ENCODE peak calls at places on chromosomes 12 and 14, in nine cellular contexts. E is heart right ventricle, Y is epithelial cell of esophagus, B is astrocyte of the cerebellum, X is neural progenitor cell, M is IMR-90, V is fibroblast of mammary gland, H is AG04450, W is cardiac fibroblast. U is an unnamed sample.

GRCh38 chr12:57803317-57803893 is 15.1 kb downstream of the AVIL start:
- DNase-seq in H (no peak), Y (peak; percentile 52), W (peak; percentile 63), B (peak; percentile 16), V (peak; percentile 51), M (peak; percentile 42), X (peak; percentile 66), E (peak; percentile 48), U (peak; percentile 32)

GRCh38 chr12:75954076-75954475 is 77.5 kb downstream of the PHLDA1 start:
- DNase-seq in W (peak; percentile 98), Y (peak; percentile 94), X (no peak), H (peak; percentile 78), E (no peak), B (peak; percentile 89), M (peak; percentile 97), V (peak; percentile 98), U (no peak)

GRCh38 chr14:52553002-52553670 is 500 bp downstream of the GPR137C start:
- DNase-seq in M (no peak), H (no peak), B (no peak), E (peak; percentile 6), Y (peak; percentile 31), V (peak; percentile 4), X (peak; percentile 81), W (peak; percentile 1), U (peak; percentile 54)

GRCh38 chr12:64716373-64716772 is 42.8 kb downstream of the GNS start:
- DNase-seq in M (no peak), W (no peak), Y (no peak), E (no peak), H (no peak), X (no peak), B (no peak), V (no peak), U (no peak)

GRCh38 chr12:105724651-105725050 is 394.2 kb downstream of the C12orf75 start:
- DNase-seq in B (no peak), Y (no peak), X (no peak), M (no peak), H (no peak), E (no peak), V (no peak), W (no peak), U (no peak)

GRCh38 chr14:50801706-50802105 is 29.3 kb downstream of the NIN start:
- DNase-seq in W (peak; percentile 82), M (peak; percentile 73), Y (peak; percentile 61), H (no peak), B (no peak), E (no peak), V (peak; percentile 59), X (no peak), U (no peak)

GRCh38 chr12:32486158-32486557 is 86.8 kb downstream of the FGD4 start:
- DNase-seq in H (no peak), M (no peak), V (no peak), X (no peak), B (no peak), Y (peak; percentile 29), W (peak; percentile 51), E (no peak), U (no peak)

GRCh38 chr14:96497087-96497486 is 5.1 kb upstream of the PAPOLA start:
- DNase-seq in B (no peak), H (no peak), X (no peak), V (no peak), W (no peak), E (no peak), M (no peak), Y (peak; percentile 92), U (peak; percentile 71)

GRCh38 chr14:81172881-81173280 is 47.9 kb downstream of the GTF2A1 start:
- DNase-seq in X (no peak), Y (no peak), H (no peak), E (no peak), B (no peak), W (no peak), M (peak; percentile 22), V (no peak), U (peak; percentile 27)

GRCh38 chr12:7501031-7501585 is 2.5 kb downstream of the CD163 start:
- DNase-seq in Y (peak; percentile 7), H (no peak), W (peak; percentile 5), B (no peak), M (peak; percentile 4), E (no peak), V (peak; percentile 76), X (no peak), U (no peak)

GRCh38 chr12:99455350-99456037 is 192.1 kb upstream of the GARIN6 start:
- DNase-seq in E (no peak), H (no peak), Y (peak; percentile 83), X (no peak), V (peak; percentile 51), B (peak; percentile 95), M (no peak), W (no peak), U (no peak)

GRCh38 chr12:57767317-57767716 is 439 bp upstream of the CYP27B1 start:
- DNase-seq in Y (no peak), W (no peak), B (no peak), H (no peak), V (no peak), E (no peak), X (no peak), M (no peak), U (no peak)

GRCh38 chr12:71237128-71237527 is 79.3 kb upstream of the TSPAN8 start:
- DNase-seq in H (no peak), W (no peak), V (no peak), E (no peak), B (no peak), X (no peak), Y (no peak), M (no peak), U (no peak)

GRCh38 chr12:99063182-99063581 is 418.1 kb downstream of the APAF1 start:
- DNase-seq in W (no peak), X (no peak), Y (no peak), M (no peak), V (no peak), B (no peak), H (no peak), E (no peak), U (no peak)

DNA sequence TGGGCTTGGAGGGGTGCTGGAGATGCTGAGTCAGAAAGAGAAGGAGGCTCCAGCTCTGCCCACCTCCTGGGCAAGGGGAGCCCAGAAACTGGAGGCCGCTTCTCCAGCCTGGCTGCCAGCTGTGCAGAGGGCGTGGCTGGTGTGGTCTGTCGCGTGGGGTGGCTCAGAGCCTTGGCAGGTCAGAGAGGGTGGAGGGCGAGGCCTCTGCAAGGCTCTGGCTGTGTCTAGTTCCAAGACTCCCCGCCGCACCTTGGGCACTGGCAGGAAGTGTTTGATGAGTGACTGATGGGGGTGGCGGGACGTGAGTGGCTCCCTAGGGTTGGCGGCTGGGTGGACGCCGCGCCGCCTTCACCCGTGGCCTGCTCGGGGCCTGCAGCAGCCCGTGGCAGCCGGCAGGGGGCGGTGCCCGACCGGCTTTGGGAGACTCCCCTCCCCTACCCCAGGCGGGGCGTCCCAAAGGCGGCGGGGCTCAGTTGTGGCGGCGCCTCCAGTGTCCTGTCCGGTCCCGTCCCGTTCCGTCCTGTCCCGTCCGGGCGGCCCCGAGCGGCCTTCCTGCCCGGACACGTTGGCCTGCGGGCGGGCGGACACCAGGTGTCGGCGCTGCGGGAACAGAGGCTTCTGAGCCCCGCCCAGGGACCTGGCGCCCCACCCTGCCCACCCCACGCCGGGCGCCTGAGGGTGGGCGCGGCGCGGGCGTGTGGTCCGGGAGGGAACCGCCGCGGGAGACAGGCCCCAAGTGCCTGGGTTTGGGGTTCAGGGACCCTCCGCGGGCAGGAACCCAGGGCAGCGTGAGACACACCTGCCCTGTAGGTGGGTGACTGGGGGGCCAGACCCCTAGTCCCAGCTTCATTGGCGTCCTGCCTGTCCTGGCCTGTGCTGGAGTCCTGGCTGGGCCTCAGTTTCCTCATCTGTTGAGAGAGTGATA is 39.7 kb downstream of the KRT80 start:
- DNase-seq in W (peak; percentile 63), E (peak; percentile 63), V (peak; percentile 54), H (no peak), B (no peak), M (peak; percentile 41), X (peak; percentile 93), Y (peak; percentile 96), U (peak; percentile 50)
- H3K4me3 ChIP-seq in W (peak overlapping the region; percentile 17), E (peak overlapping the region; percentile 39), V (peak overlapping the region; percentile 16), H (peak overlapping the region; percentile 43), B (peak overlapping the region; percentile 27), M (peak overlapping the region; percentile 30), X (peak overlapping the region; percentile 53), Y (no peak overlapping the region), U (no peak overlapping the region)

DNA sequence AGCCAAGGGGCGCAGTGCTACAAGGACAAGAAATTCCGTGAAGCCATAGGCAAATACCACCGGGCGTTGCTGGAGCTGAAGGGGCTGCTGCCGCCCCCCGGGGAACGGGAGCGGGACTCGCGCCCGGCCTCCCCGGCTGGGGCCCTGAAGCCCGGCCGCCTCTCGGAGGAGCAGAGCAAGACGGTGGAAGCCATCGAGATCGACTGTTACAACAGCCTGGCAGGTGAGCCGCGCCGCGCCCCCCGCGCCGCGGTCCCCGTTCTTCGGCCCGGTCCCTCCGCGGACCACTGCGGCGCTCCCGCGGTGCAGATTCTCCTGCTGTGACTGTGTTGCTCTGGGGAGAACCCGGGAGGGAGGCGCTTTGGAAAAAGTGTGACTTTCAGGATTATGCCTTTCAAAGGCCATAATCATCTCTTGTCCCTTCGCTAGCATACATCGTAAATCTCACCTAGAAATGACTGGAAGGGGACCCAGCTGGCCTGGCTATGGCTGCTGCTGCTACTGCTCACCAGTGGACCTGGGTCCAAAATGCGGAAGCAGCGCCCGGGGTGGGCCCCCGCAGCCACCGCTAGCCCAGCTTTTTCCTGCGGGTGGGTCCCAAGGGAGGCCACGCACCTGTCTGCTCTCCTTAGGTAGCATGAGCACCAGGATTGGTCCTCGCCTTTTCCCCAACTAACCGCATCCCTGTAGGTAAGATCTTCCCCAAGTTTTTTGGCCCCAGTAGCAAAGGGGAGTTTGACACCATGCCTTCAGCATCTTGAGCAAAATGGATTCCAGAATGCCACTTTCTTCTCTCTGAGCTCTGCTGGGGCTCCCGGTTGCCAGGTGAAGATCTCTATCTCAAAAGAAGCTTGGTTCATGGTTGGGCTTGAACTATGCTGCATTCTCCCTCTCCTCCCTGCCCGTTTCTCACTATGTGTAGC is 858 bp downstream of the TTC9 start:
- DNase-seq in H (no peak), V (no peak), B (no peak), M (no peak), Y (no peak), E (no peak), X (peak; percentile 9), W (no peak), U (peak; percentile 73)
- TF ChIP-seq CTCF in H (no peak), V (no peak), B (no peak), M (no peak), Y (no peak), E (no peak), X (no peak), W (no peak), U (no peak)

GRCh38 chr14:100393362-100393761 is 70.2 kb downstream of the SLC25A47 start:
- DNase-seq in M (no peak), H (no peak), X (no peak), W (no peak), E (no peak), B (no peak), Y (no peak), V (no peak), U (no peak)
- H3K4me3 ChIP-seq in M (no peak overlapping the region), H (no peak overlapping the region), X (no peak overlapping the region), W (no peak overlapping the region), E (no peak overlapping the region), B (no peak overlapping the region), Y (no peak overlapping the region), V (no peak overlapping the region), U (no peak overlapping the region)

DNA sequence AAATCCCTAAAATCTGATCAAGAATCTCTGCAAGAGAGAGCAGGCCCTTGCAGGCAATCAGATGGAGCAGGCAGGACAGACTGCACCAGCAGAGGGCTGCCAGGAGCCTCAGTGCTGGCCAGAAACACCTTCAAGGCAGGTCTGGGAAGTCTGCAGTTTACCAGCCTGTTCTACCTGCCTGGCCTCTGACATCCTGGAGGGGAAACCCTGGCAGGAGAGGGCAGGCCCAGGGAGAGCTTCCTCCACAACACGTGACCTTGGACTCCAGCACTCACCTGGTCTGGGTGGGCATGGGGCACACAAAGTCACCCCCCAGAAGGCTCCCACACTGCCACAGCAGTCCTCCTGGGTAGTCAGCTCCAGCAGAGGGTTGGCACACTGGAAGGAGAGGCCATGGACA is 56.0 kb downstream of the ISCA2 start:
- DNase-seq in E (no peak), H (no peak), B (no peak), V (peak; percentile 22), W (no peak), X (no peak), Y (peak; percentile 75), M (no peak), U (no peak)
- TF ChIP-seq CTCF in E (no peak), H (peak; percentile 55), B (peak; percentile 40), V (peak; percentile 40), W (peak; percentile 49), X (peak; percentile 18), Y (peak; percentile 76), M (peak; percentile 39), U (no peak)